ENCODE peak calls at places on chromosomes 12 and 14, in five cellular contexts. M, S, Q, L and A are unnamed samples.

GRCh38 chr12:105748806-105749600 is 389.8 kb downstream of the NUAK1 start:
- DNase-seq in M (no peak), S (no peak), Q (no peak), L (no peak), A (no peak)

GRCh38 chr14:36580141-36580855 is 2.1 kb downstream of the NKX2-8 start:
- DNase-seq in M (no peak), S (peak), Q (no peak), L (no peak), A (no peak)

GRCh38 chr14:49972840-49973239 is 80.0 kb downstream of the ARF6 start:
- DNase-seq in M (no peak), S (no peak), Q (peak), L (no peak), A (no peak)

GRCh38 chr14:61211476-61212262 is 69.5 kb downstream of the TMEM30B start:
- DNase-seq in M (no peak), S (no peak), Q (no peak), L (no peak), A (no peak)

GRCh38 chr14:22386924-22387775 is 201.9 kb downstream of the DAD1 start:
- DNase-seq in M (peak), S (peak), Q (peak), L (peak), A (peak)

GRCh38 chr12:71107976-71108749 is 49.6 kb downstream of the TSPAN8 start:
- DNase-seq in M (no peak), S (no peak), Q (no peak), L (no peak), A (no peak)

GRCh38 chr14:103858063-103858820 is 10.9 kb upstream of the PPP1R13B start:
- DNase-seq in M (no peak), S (no peak), Q (no peak), L (no peak), A (no peak)

GRCh38 chr12:117047810-117048584 is 51.2 kb downstream of the TESC start:
- DNase-seq in M (no peak), S (no peak), Q (peak), L (no peak), A (peak)

GRCh38 chr12:131048611-131048990 is 94.9 kb downstream of the ADGRD1 start:
- DNase-seq in M (no peak), S (no peak), Q (no peak), L (no peak), A (no peak)

GRCh38 chr12:106213721-106214121 is 34.1 kb downstream of the CKAP4 start:
- DNase-seq in M (no peak), S (no peak), Q (no peak), L (no peak), A (no peak)

GRCh38 chr14:33682746-33683145 is 268.1 kb downstream of the EGLN3 start:
- DNase-seq in M (no peak), S (no peak), Q (no peak), L (no peak), A (no peak)

GRCh38 chr12:131357152-131357747 is 353.6 kb upstream of the SFSWAP start:
- DNase-seq in M (no peak), S (no peak), Q (no peak), L (no peak), A (no peak)

GRCh38 chr12:95837240-95838038 is 21.3 kb upstream of the SNRPF start:
- DNase-seq in M (no peak), S (no peak), Q (no peak), L (no peak), A (no peak)

GRCh38 chr12:40028296-40028695 is 77.6 kb downstream of the SLC2A13 start:
- DNase-seq in M (no peak), S (no peak), Q (no peak), L (no peak), A (no peak)

GRCh38 chr14:68199465-68200145 is 380.0 kb downstream of the RAD51B start:
- DNase-seq in M (no peak), S (peak), Q (no peak), L (no peak), A (no peak)

GRCh38 chr14:72554994-72555608 is 338.8 kb downstream of the DPF3 start:
- DNase-seq in M (no peak), S (no peak), Q (no peak), L (no peak), A (no peak)

GRCh38 chr14:95163666-95164065 is 6.3 kb upstream of the DICER1 start:
- DNase-seq in M (no peak), S (no peak), Q (no peak), L (no peak), A (no peak)

GRCh38 chr14:22221508-22221907 is 367.5 kb downstream of the DAD1 start:
- DNase-seq in M (no peak), S (no peak), Q (peak), L (peak), A (no peak)

GRCh38 chr12:9668141-9669018 is 1.1 kb upstream of the CLEC2D start:
- DNase-seq in M (no peak), S (no peak), Q (no peak), L (no peak), A (no peak)
- TF ChIP-seq SUZ12 in M (no peak), S (no peak), Q (no peak), L (no peak), A (no peak)

GRCh38 chr14:81464253-81465001 is 64.3 kb upstream of the STON2 start:
- DNase-seq in M (peak), S (peak), Q (peak), L (peak), A (peak)
- TF ChIP-seq SUZ12 in M (no peak), S (no peak), Q (no peak), L (no peak), A (no peak)

GRCh38 chr14:90510208-90510607 is 113.4 kb downstream of the CALM1 start:
- DNase-seq in M (no peak), S (no peak), Q (no peak), L (no peak), A (no peak)
- TF ChIP-seq SUZ12 in M (no peak), S (no peak), Q (no peak), L (no peak), A (no peak)

DNA sequence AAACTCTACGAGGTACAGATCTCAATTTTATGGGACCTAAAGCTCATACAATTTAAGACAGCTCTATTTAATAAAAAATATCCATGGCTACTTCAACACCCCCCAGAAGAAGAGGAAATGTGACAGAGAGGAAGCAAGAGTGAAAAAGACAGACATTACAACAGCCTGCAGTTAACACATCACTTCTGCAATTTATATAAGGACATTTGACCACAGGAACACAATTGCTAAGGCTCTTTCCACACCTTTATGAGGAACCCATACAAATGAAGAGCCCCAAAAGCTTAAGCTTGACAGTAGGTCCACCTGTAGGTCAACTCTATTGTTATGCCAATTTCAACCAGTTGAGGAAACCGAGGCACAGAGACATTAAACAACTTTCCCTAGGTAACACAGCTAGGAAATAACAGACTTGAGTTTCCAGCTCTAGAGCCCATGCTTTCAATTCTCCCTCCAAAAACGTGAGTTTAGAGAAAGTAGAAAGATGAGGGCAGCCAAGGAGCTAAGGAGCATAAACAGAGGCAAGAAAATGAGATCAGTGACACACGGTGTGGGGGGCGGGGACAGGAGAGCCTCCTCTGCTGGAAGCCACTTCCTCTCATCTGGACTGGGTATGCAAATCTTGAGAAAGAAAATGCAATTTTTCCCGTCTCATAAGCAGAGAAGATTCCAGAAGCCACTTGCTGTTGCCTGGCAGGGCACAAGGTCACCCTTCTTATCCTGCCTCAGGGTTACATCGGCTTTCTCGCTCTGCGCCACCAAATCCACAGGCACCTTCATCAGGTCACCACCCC is 5.8 kb downstream of the OR10P1 start:
- DNase-seq in M (no peak), S (no peak), Q (no peak), L (no peak), A (no peak)
- TF ChIP-seq SUZ12 in M (no peak), S (no peak), Q (no peak), L (no peak), A (no peak)

GRCh38 chr14:75469606-75470237 is 41.9 kb downstream of the JDP2 start:
- DNase-seq in M (no peak), S (no peak), Q (no peak), L (no peak), A (no peak)
- TF ChIP-seq SUZ12 in M (no peak), S (no peak), Q (no peak), L (no peak), A (no peak)

GRCh38 chr12:108551556-108551955 is 9.4 kb downstream of the SART3 start:
- DNase-seq in M (no peak), S (no peak), Q (no peak), L (no peak), A (no peak)
- TF ChIP-seq SUZ12 in M (no peak), S (no peak), Q (no peak), L (no peak), A (no peak)

GRCh38 chr14:53325176-53325806 is 172.2 kb upstream of the DDHD1 start:
- DNase-seq in M (no peak), S (no peak), Q (no peak), L (no peak), A (no peak)
- TF ChIP-seq SUZ12 in M (no peak), S (no peak), Q (no peak), L (no peak), A (no peak)